ENCODE peak calls at places on chromosomes 1 and 21, in seven cellular contexts. R is brain microvascular endothelial cell; Z is AG04450; T is CD8-positive, alpha-beta T cell; S is effector memory CD4-positive, alpha-beta T cell; W is adipocyte; B is pancreas. H is an unnamed sample. For H3K27me3, the result is how much of the 10 kb centered on the place peaks cover.

GRCh38 chr1:33966346-33967141 is 102.7 kb downstream of the HMGB4 start:
- DNase-seq in T (no peak), S (no peak), B (peak), R (no peak), Z (peak), W (peak), H (no peak)

GRCh38 chr1:28902738-28903137 is 11.6 kb upstream of the EPB41 start:
- DNase-seq in S (no peak), B (no peak), R (no peak), T (no peak), Z (no peak), W (no peak), H (no peak)

GRCh38 chr1:221411283-221411682 is 330.6 kb downstream of the DUSP10 start:
- DNase-seq in S (no peak), Z (no peak), R (no peak), B (no peak), T (no peak), W (no peak), H (no peak)

GRCh38 chr21:15638856-15639549 is 90.8 kb upstream of the USP25 start:
- DNase-seq in Z (no peak), S (no peak), B (peak), T (no peak), W (peak), R (no peak), H (no peak)

GRCh38 chr1:5970623-5971273 is 21.5 kb downstream of the NPHP4 start:
- DNase-seq in R (no peak), Z (no peak), B (no peak), T (no peak), S (no peak), W (no peak), H (no peak)

GRCh38 chr1:19452221-19452663 is 33.1 kb downstream of the CAPZB start:
- DNase-seq in T (no peak), Z (no peak), B (no peak), S (no peak), W (no peak), R (no peak), H (peak)

GRCh38 chr21:38831526-38832467 is 26.1 kb downstream of the ETS2 start:
- DNase-seq in R (peak), Z (peak), S (peak), W (peak), B (peak), T (no peak), H (peak)

GRCh38 chr1:93774707-93775106 is 93.1 kb upstream of the BCAR3 start:
- DNase-seq in B (no peak), Z (no peak), R (no peak), T (no peak), S (no peak), W (peak), H (no peak)

GRCh38 chr1:24929876-24930702 is at the start of gene RUNX3:
- DNase-seq in W (no peak), B (no peak), T (peak), S (peak), R (no peak), Z (no peak), H (no peak)

GRCh38 chr1:217564833-217565232 is 66.1 kb downstream of the GPATCH2 start:
- DNase-seq in B (no peak), T (no peak), Z (no peak), R (no peak), S (no peak), W (no peak), H (no peak)

GRCh38 chr1:72281144-72281543 is 1.2 kb downstream of the NEGR1 start:
- DNase-seq in Z (no peak), R (no peak), W (peak), B (no peak), T (no peak), S (no peak), H (no peak)

GRCh38 chr1:26280333-26281042 is 602 bp downstream of the SH3BGRL3 start:
- DNase-seq in Z (no peak), W (peak), T (no peak), B (peak), S (no peak), R (peak), H (no peak)

GRCh38 chr1:1024421-1025415 is 4.8 kb downstream of the AGRN start:
- DNase-seq in W (no peak), B (peak), S (no peak), R (no peak), Z (no peak), T (no peak), H (no peak)

GRCh38 chr1:24893431-24893830 is 36.6 kb downstream of the RUNX3 start:
- DNase-seq in B (no peak), S (no peak), R (no peak), T (no peak), Z (no peak), W (no peak), H (no peak)

GRCh38 chr21:40732243-40732642 is 114.7 kb downstream of the DSCAM start:
- DNase-seq in R (no peak), T (no peak), W (peak), S (no peak), Z (no peak), B (no peak), H (peak)

GRCh38 chr21:36129219-36129618 is 5.7 kb upstream of the CBR3 start:
- DNase-seq in W (no peak), T (no peak), R (no peak), B (no peak), Z (no peak), S (no peak), H (no peak)

GRCh38 chr21:44418876-44419230 is 36.5 kb upstream of the LRRC3 start:
- DNase-seq in R (no peak), S (no peak), Z (no peak), W (no peak), B (no peak), T (no peak), H (no peak)

GRCh38 chr21:15772654-15773053 is 42.9 kb downstream of the USP25 start:
- DNase-seq in B (no peak), T (no peak), W (peak), Z (no peak), S (no peak), R (peak), H (no peak)

GRCh38 chr1:76035053-76035452 is 39.5 kb upstream of the ST6GALNAC3 start:
- DNase-seq in W (peak), R (peak), B (no peak), S (no peak), Z (no peak), T (no peak), H (no peak)

GRCh38 chr1:38743184-38743583 is 116.4 kb downstream of the RRAGC start:
- DNase-seq in S (no peak), B (no peak), R (no peak), Z (no peak), W (no peak), T (no peak), H (no peak)

GRCh38 chr1:38744452-38745350 is 114.9 kb downstream of the RRAGC start:
- DNase-seq in W (no peak), B (no peak), Z (no peak), S (no peak), R (no peak), T (no peak), H (no peak)

GRCh38 chr1:38745476-38746410 is 113.8 kb downstream of the RRAGC start:
- DNase-seq in B (no peak), S (no peak), W (no peak), R (no peak), Z (no peak), T (no peak), H (no peak)

GRCh38 chr1:38746413-38746812 is 113.2 kb downstream of the RRAGC start:
- DNase-seq in W (no peak), Z (no peak), B (no peak), R (no peak), S (no peak), T (no peak), H (no peak)

GRCh38 chr1:38746966-38747600 is 112.5 kb downstream of the RRAGC start:
- DNase-seq in W (no peak), Z (no peak), S (no peak), T (no peak), B (no peak), R (no peak), H (no peak)
- H3K27me3 ChIP-seq in W (under half), Z (under half), S (under half), T (under half), B (under half), R (under half), H (under half)

GRCh38 chr1:45009296-45009865 is 1.7 kb downstream of the HECTD3 start:
- DNase-seq in T (no peak), W (no peak), S (no peak), B (no peak), Z (no peak), R (no peak), H (no peak)
- H3K4me3 ChIP-seq in T (no peak), W (peak), S (peak), B (peak), Z (peak), R (peak), H (no peak)

GRCh38 chr1:177172866-177173265 is 2.1 kb downstream of the BRINP2 start:
- DNase-seq in W (no peak), S (no peak), T (no peak), R (no peak), B (no peak), Z (no peak), H (no peak)
- H3K27me3 ChIP-seq in W (half or more), S (under half), T (under half), R (under half), B (under half), Z (under half), H (under half)

GRCh38 chr21:41830764-41831452 is 48.2 kb downstream of the PRDM15 start:
- DNase-seq in R (no peak), T (no peak), Z (no peak), W (no peak), B (no peak), S (no peak), H (no peak)
- H3K4me3 ChIP-seq in R (no peak), T (no peak), Z (no peak), W (no peak), B (no peak), S (no peak), H (no peak)

DNA sequence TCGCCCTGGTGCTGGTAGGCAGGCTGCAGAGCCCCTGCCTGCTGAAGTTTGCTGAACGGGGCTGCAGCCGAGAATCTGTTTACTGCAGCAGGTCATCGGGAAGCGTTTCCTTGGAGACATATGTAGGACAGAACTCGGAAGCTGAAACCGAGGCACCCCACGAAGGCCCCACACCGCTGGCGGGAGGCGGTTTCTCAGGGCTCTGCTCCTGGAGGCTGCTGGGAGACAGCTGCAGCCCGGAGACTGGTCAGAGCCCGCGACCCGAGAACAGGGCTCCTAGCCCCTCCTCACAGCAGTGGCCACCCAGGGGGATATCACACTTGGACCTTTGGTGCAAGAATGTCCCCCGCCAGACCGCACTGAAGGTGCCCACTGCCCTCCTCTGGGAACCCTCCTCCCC is 12.7 kb upstream of the PLCH2 start:
- DNase-seq in B (no peak), Z (no peak), S (no peak), T (no peak), W (no peak), R (no peak), H (no peak)
- H3K27me3 ChIP-seq in B (under half), Z (under half), S (under half), T (under half), W (half or more), R (under half), H (under half)

H was measured in BJ.